ENCODE peak calls at places on chromosomes 4 and X, in nine cellular contexts. V is fibroblast of pulmonary artery, G is AG04450, O is uterus, U is pancreas, Y is mammary epithelial cell, J is cardiac fibroblast, L is GM06990, N is tibial artery. K is an unnamed sample.

GRCh38 chrX:132501606-132502005 is 12.8 kb upstream of the MBNL3 start:
- DNase-seq in N (no peak), U (no peak), L (no peak), O (no peak), G (no peak), Y (no peak), V (no peak), J (no peak), K (no peak)

GRCh38 chr4:122224348-122224747 is 72.2 kb downstream of the BLTP1 start:
- DNase-seq in L (no peak), N (no peak), J (peak), U (no peak), V (peak), G (peak), O (no peak), Y (peak), K (no peak)

GRCh38 chr4:74635074-74635473 is 159.2 kb downstream of the BTC start:
- DNase-seq in G (no peak), L (no peak), N (no peak), V (no peak), O (no peak), U (no peak), J (no peak), Y (peak), K (no peak)

GRCh38 chr4:26930964-26931363 is 70.3 kb downstream of the STIM2 start:
- DNase-seq in O (no peak), N (no peak), G (no peak), U (no peak), V (no peak), J (no peak), Y (no peak), L (no peak), K (no peak)

GRCh38 chr4:142353149-142353738 is 492.9 kb downstream of the INPP4B start:
- DNase-seq in J (peak), Y (peak), N (no peak), G (peak), U (no peak), O (no peak), V (peak), L (no peak), K (peak)

GRCh38 chr4:4519296-4519898 is 22.5 kb downstream of the STX18 start:
- DNase-seq in O (no peak), U (no peak), N (no peak), Y (peak), V (peak), G (no peak), L (no peak), J (peak), K (no peak)

GRCh38 chr4:26687728-26688127 is 103.8 kb downstream of the TBC1D19 start:
- DNase-seq in V (peak), L (no peak), O (no peak), G (peak), N (no peak), U (no peak), Y (peak), J (peak), K (peak)

GRCh38 chr4:184950926-184951325 is 67.4 kb upstream of the HELT start:
- DNase-seq in V (no peak), J (no peak), N (no peak), L (no peak), Y (no peak), U (no peak), O (no peak), G (no peak), K (no peak)

GRCh38 chrX:108537005-108537404 is 97.4 kb downstream of the COL4A5 start:
- DNase-seq in U (no peak), O (no peak), N (no peak), L (no peak), J (peak), Y (peak), G (no peak), V (peak), K (no peak)

GRCh38 chrX:151973262-151973661 is 1.2 kb downstream of the GABRE start:
- DNase-seq in J (no peak), L (no peak), O (no peak), G (no peak), U (no peak), V (no peak), Y (no peak), N (no peak), K (no peak)

GRCh38 chr4:171266666-171267065 is 546.5 kb upstream of the GALNTL6 start:
- DNase-seq in J (no peak), G (no peak), Y (no peak), V (no peak), O (no peak), L (no peak), U (no peak), N (no peak), K (no peak)

GRCh38 chr4:61740950-61741638 is 541.0 kb downstream of the ADGRL3 start:
- DNase-seq in G (no peak), J (peak), U (no peak), L (no peak), N (no peak), O (no peak), Y (no peak), V (peak), K (no peak)
- TF ChIP-seq CTCF in G (no peak), J (peak), U (no peak), L (no peak), N (peak), O (peak), Y (no peak), V (peak), K (no peak)

GRCh38 chrX:153468008-153468580 is 2.3 kb downstream of the HAUS7 start:
- DNase-seq in L (no peak), O (no peak), U (no peak), V (no peak), N (no peak), Y (no peak), G (no peak), J (no peak), K (no peak)
- H3K4me3 ChIP-seq in L (no peak), O (no peak), U (no peak), V (no peak), N (no peak), Y (no peak), G (no peak), J (no peak), K (no peak)

GRCh38 chrX:46381630-46382029 is 163.6 kb downstream of the ZNF674 start:
- DNase-seq in L (peak), J (peak), V (peak), G (no peak), N (no peak), O (no peak), Y (peak), U (no peak), K (no peak)
- TF ChIP-seq CTCF in L (peak), J (peak), V (peak), G (peak), N (no peak), O (no peak), Y (peak), U (no peak), K (peak)

DNA sequence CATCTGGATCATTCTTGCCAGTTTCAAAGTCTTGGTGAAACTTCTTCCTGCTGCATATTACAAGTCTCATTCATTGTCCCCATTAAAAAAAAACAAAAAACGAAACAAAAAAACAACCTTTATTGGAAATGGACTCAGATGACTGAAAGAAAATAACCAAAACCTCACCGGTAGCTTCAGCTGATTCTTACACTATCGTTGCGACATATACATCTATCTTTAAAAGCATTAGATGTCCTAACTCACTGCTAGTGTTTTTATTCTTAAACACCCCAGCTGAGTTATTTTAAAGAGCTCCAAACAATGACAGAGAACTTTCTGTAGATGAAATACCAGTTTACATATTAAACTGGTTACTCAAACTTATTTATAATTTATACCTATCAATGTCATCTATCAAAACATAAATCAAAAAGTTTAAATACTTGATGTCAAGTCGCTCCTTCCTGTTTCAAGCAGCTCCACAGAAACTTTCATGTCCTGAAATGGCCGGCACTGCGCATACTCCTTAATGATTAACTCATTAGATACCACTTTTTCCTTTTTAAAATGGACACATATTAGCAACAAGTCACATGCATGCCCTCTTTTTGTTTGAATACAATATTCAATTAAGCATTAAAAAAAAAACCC is 87.2 kb downstream of the HPRT1 start:
- DNase-seq in J (peak), G (no peak), V (peak), U (no peak), O (no peak), Y (no peak), L (no peak), N (no peak), K (no peak)
- H3K4me3 ChIP-seq in J (peak), G (peak), V (peak), U (no peak), O (no peak), Y (peak), L (no peak), N (no peak), K (peak)

GRCh38 chr4:56757270-56757746 is 64.2 kb downstream of the SPINK2 start:
- DNase-seq in U (no peak), Y (peak), O (no peak), G (no peak), L (no peak), N (peak), J (peak), V (peak), K (no peak)
- TF ChIP-seq CTCF in U (no peak), Y (no peak), O (no peak), G (no peak), L (peak), N (no peak), J (no peak), V (no peak), K (no peak)

DNA sequence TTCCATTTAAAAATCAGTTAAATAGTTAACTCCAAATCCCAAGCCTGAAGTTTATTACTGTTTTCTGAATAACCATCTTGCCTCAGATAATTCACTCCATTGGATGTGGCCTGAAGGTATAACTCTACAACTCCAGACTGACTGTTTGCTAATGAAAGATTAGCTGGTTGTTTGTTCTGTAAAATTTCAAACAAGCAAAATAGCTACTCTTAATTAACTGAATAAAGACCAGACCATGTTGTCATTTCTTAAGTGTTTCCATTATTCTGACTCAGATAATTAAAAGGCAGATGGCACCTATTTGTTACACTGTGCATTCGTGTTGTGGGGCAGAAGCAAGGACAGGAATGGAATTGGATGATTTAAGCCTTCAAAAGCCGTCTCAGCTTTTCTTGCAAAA is 78.5 kb upstream of the DDIT4L start:
- DNase-seq in O (no peak), V (no peak), N (no peak), Y (no peak), L (no peak), U (no peak), J (no peak), G (no peak), K (no peak)
- H3K4me3 ChIP-seq in O (no peak), V (no peak), N (no peak), Y (no peak), L (no peak), U (no peak), J (no peak), G (no peak), K (no peak)

GRCh38 chrX:111168314-111168713 is 72.3 kb downstream of the PAK3 start:
- DNase-seq in O (no peak), L (no peak), U (no peak), N (no peak), J (peak), V (peak), G (no peak), Y (peak), K (no peak)
- TF ChIP-seq CTCF in O (peak), L (peak), U (no peak), N (no peak), J (no peak), V (no peak), G (no peak), Y (peak), K (no peak)

GRCh38 chrX:38216642-38217041 is 4.0 kb downstream of the SRPX start:
- DNase-seq in O (no peak), L (no peak), U (no peak), N (no peak), Y (no peak), V (no peak), J (no peak), G (no peak), K (no peak)
- H3K4me3 ChIP-seq in O (no peak), L (no peak), U (no peak), N (no peak), Y (no peak), V (peak), J (peak), G (no peak), K (no peak)

GRCh38 chr4:89249716-89250361 is 57.8 kb downstream of the GPRIN3 start:
- DNase-seq in U (no peak), O (no peak), V (no peak), J (no peak), G (no peak), N (no peak), L (no peak), Y (no peak), K (no peak)

GRCh38 chr4:89251396-89251795 is 56.2 kb downstream of the GPRIN3 start:
- DNase-seq in U (no peak), N (no peak), G (no peak), V (no peak), J (no peak), Y (no peak), O (no peak), L (no peak), K (no peak)

GRCh38 chr4:89247951-89248350 is 59.6 kb downstream of the GPRIN3 start:
- DNase-seq in G (no peak), N (no peak), V (no peak), U (peak), L (no peak), Y (no peak), O (no peak), J (no peak), K (no peak)

GRCh38 chr4:89248879-89249281 is 58.7 kb downstream of the GPRIN3 start:
- DNase-seq in G (no peak), L (no peak), Y (peak), U (peak), V (no peak), N (no peak), O (no peak), J (no peak), K (no peak)

GRCh38 chr4:89249313-89249712 is 58.3 kb downstream of the GPRIN3 start:
- DNase-seq in Y (no peak), V (no peak), J (no peak), G (no peak), U (no peak), L (no peak), O (no peak), N (no peak), K (no peak)
- TF ChIP-seq CTCF in Y (no peak), V (no peak), J (no peak), G (no peak), U (no peak), L (no peak), O (no peak), N (no peak), K (no peak)

K was measured in AG04449.